ENCODE peak calls at places on chromosomes 16 and 17, in five cellular contexts. B is K562, E is HepG2, J is GM12878, Y is H1. G is an unnamed sample.

GRCh38 chr17:14303343-14304221 is 2.7 kb downstream of the HS3ST3B1 start:
- DNase-seq in Y (no peak), J (no peak), E (no peak), B (peak), G (peak)

GRCh38 chr17:45646288-45646988 is 137.7 kb upstream of the CRHR1 start:
- DNase-seq in Y (no peak), B (no peak), E (peak), J (no peak), G (no peak)

GRCh38 chr17:9244066-9245052 is 223.0 kb downstream of the NTN1 start:
- DNase-seq in B (no peak), E (no peak), Y (no peak), J (no peak), G (no peak)

GRCh38 chr17:29572691-29573557 is 4.4 kb downstream of the TP53I13 start:
- DNase-seq in J (no peak), B (peak), E (no peak), Y (no peak), G (peak)

GRCh38 chr17:82283208-82283749 is 9.8 kb upstream of the CSNK1D start:
- DNase-seq in Y (no peak), E (no peak), B (no peak), J (no peak), G (no peak)

GRCh38 chr16:46765050-46765449 is 16.9 kb upstream of the MYLK3 start:
- DNase-seq in E (no peak), J (no peak), Y (no peak), B (no peak), G (no peak)

GRCh38 chr17:81681672-81682071 is 1.9 kb downstream of the ARL16 start:
- DNase-seq in B (no peak), E (no peak), J (no peak), Y (no peak), G (no peak)

GRCh38 chr17:11651089-11651488 is 52.8 kb downstream of the DNAH9 start:
- DNase-seq in J (no peak), Y (no peak), E (no peak), B (no peak), G (no peak)

GRCh38 chr17:46764709-46765401 is 53.6 kb downstream of the WNT3 start:
- DNase-seq in J (no peak), B (peak), Y (no peak), E (no peak), G (no peak)

GRCh38 chr16:88922114-88922825 is 54.7 kb downstream of the CBFA2T3 start:
- DNase-seq in E (no peak), J (no peak), B (no peak), Y (no peak), G (peak)

GRCh38 chr16:58755989-58756649 is 22.0 kb upstream of the GOT2 start:
- DNase-seq in Y (peak), E (peak), B (peak), J (no peak), G (peak)

GRCh38 chr17:57281887-57282653 is 25.7 kb downstream of the MSI2 start:
- DNase-seq in J (no peak), B (peak), Y (no peak), E (no peak), G (no peak)

GRCh38 chr17:79678856-79679255 is 51.9 kb upstream of the ENPP7 start:
- DNase-seq in E (no peak), J (no peak), B (no peak), Y (no peak), G (no peak)

GRCh38 chr16:68528686-68529379 is 10.3 kb upstream of the ZFP90 start:
- DNase-seq in Y (peak), E (peak), J (peak), B (peak), G (peak)

GRCh38 chr17:61144137-61144536 is 255.5 kb upstream of the TBX2 start:
- DNase-seq in J (no peak), Y (no peak), E (no peak), B (no peak), G (no peak)

GRCh38 chr17:64103751-64104364 is 26.1 kb downstream of the ERN1 start:
- DNase-seq in J (peak), Y (no peak), E (no peak), B (no peak), G (no peak)

GRCh38 chr16:11612110-11612981 is 25.6 kb upstream of the LITAF start:
- DNase-seq in Y (no peak), J (no peak), E (peak), B (peak), G (peak)

GRCh38 chr16:23877107-23878070 is 41.6 kb downstream of the PRKCB start:
- DNase-seq in J (no peak), E (no peak), Y (no peak), B (no peak), G (no peak)

GRCh38 chr16:77219437-77219836 is 20.2 kb downstream of the SYCE1L start:
- DNase-seq in Y (no peak), E (no peak), B (no peak), J (no peak), G (no peak)

GRCh38 chr17:81329927-81330883 is 35.1 kb upstream of the SLC38A10 start:
- DNase-seq in E (peak), Y (no peak), B (no peak), J (no peak), G (peak)

GRCh38 chr17:21313320-21313719 is 28.8 kb downstream of the MAP2K3 start:
- DNase-seq in J (no peak), B (no peak), Y (no peak), E (no peak), G (no peak)

GRCh38 chr17:16215965-16216316 is 607 bp upstream of the NCOR1 start:
- DNase-seq in E (peak), B (peak), Y (no peak), J (no peak), G (peak)

GRCh38 chr16:66197668-66198278 is 168.7 kb upstream of the CDH5 start:
- DNase-seq in Y (no peak), J (no peak), B (no peak), E (no peak), G (no peak)

GRCh38 chr17:18002171-18002570 is 29.5 kb downstream of the DRC3 start:
- DNase-seq in E (no peak), Y (no peak), J (no peak), B (no peak), G (no peak)

GRCh38 chr17:74287203-74287602 is 13.2 kb downstream of the DNAI2 start:
- DNase-seq in Y (no peak), B (no peak), E (no peak), J (no peak), G (no peak)

GRCh38 chr16:27273670-27274522 is 5.3 kb upstream of the NSMCE1 start:
- DNase-seq in Y (no peak), E (peak), B (no peak), J (no peak), G (no peak)

GRCh38 chr17:42253601-42254000 is 22.6 kb downstream of the STAT5B start:
- DNase-seq in Y (no peak), E (no peak), B (no peak), J (no peak), G (no peak)

GRCh38 chr17:42251115-42251514 is 25.1 kb downstream of the STAT5B start:
- DNase-seq in J (no peak), E (peak), Y (no peak), B (no peak), G (peak)

GRCh38 chr17:42255425-42255810 is 20.8 kb downstream of the STAT5B start:
- DNase-seq in Y (no peak), B (no peak), E (no peak), J (no peak), G (no peak)

GRCh38 chr17:42252528-42253172 is 23.5 kb downstream of the STAT5B start:
- DNase-seq in J (no peak), B (no peak), Y (no peak), E (no peak), G (no peak)

DNA sequence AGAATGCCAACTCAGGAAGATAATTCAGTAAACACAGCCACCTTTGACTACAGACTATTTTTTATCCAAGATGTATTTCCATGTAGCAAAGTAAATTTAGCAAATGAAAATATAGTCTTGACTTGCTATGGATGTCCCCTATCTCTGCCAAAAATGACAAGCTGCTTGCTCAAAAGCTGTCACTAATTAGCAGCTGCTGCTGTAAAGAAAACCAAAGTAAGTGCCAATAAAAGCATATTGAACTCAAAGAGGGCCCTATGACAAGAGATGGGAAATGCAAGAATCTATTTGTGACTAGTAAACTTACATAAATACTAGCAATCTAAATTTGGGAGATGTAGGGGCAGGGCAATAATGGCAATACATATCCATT is 23.0 kb downstream of the STAT5B start:
- DNase-seq in Y (no peak), B (no peak), J (no peak), E (no peak), G (no peak)
- H3K4me2 ChIP-seq in Y (no peak), B (no peak), J (no peak), E (no peak), G (no peak)

DNA sequence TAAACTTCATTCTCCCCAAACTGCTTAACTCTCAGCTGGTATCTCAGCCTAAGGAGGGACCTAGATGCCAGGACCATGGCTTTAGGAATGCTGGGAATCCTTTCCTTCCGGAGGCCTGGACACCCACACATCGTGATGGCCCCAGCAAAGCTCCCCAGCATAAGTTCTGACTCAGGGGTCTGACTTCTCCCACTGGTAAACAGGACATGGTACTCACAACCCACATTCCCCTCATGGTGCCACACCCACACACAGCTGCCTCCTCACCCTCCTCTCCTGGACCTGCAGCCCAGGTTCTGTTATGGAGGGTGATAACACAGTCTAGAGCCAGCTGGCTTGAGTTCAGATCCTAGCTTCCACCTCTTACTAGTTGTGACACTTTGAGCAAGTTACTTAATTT is 710 bp upstream of the RNF227 start:
- DNase-seq in Y (no peak), J (no peak), E (peak), B (peak), G (no peak)
- H3K27ac ChIP-seq in Y (no peak), J (no peak), E (no peak), B (peak), G (no peak)

GRCh38 chr17:36864827-36865320 is 72.4 kb upstream of the LHX1 start:
- DNase-seq in B (no peak), Y (no peak), E (no peak), J (no peak), G (no peak)
- TF ChIP-seq CREB1 in B (no peak), Y (no peak), E (no peak), J (no peak), G (no peak)

DNA sequence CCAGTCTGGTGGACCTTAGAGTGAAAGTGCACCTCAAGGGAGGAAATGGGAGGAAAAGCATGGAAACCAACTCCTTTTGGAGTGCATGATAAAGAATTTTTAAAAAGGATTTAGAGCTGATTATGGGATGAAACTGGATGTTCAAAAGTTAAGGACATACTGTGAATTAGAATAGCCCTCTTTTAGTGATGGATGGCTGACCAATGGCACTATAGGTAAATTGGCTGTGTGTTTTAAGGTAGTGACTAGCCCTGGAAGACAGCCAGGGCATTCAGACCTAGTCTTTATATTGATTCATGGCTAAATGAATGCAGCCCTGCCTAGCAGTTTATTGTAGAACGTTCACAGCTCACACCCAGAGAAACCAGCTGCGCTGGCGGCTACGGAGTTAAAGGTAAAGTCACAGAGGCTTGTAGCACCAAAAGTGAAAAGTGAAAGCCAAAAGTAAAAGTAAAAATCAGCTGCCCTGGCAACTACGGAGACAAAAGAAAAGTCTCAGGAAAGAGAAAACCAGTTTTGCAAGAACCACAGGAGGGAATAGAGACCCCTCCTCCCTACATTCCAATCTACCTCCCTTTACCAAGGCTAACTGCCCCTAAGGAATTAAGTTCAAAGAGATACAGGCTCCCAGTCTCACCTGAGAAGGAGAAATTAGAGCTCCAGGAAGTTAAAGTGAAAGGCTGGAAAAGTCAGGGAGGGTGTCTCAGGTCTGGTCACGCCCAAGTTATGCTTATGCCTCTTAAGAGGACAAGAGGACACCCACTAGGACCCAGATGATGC is 21.8 kb downstream of the ACSM1 start:
- DNase-seq in Y (peak), J (peak), E (peak), B (peak), G (peak)
- H3K4me2 ChIP-seq in Y (peak), J (peak), E (peak), B (peak), G (peak)

DNA sequence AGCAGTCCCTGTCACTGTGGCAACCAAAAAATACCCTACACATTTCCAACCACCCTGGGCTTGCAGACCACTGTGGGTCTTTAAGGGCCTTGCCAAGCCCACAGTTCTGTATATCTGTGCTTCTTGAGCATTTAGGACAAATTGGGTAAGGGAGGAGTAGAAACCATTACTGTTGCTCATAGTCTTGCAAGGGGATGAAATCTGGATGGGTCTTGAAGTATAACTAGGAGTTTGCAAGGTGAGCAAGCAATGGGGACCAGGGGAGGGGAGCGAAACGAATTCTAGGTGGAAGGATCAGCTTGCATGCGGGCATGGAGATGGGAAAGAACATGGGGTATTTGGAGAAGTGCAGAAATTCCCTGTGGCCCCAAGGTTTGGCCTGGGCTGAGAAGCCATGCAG is 202.9 kb downstream of the RAB11FIP4 start:
- DNase-seq in J (no peak), E (no peak), Y (no peak), B (no peak), G (no peak)
- H3K27ac ChIP-seq in J (no peak), E (no peak), Y (no peak), B (no peak), G (no peak)

GRCh38 chr17:78504156-78504925 is 72.9 kb downstream of the DNAH17 start:
- DNase-seq in J (no peak), Y (no peak), B (no peak), E (no peak), G (no peak)

GRCh38 chr17:78501241-78502036 is 75.8 kb downstream of the DNAH17 start:
- DNase-seq in Y (no peak), J (no peak), B (no peak), E (no peak), G (no peak)

GRCh38 chr17:78499715-78500540 is 77.3 kb downstream of the DNAH17 start:
- DNase-seq in E (no peak), J (no peak), B (no peak), Y (no peak), G (no peak)

GRCh38 chr17:78500806-78501205 is 76.4 kb downstream of the DNAH17 start:
- DNase-seq in Y (no peak), E (no peak), B (no peak), J (no peak), G (no peak)

DNA sequence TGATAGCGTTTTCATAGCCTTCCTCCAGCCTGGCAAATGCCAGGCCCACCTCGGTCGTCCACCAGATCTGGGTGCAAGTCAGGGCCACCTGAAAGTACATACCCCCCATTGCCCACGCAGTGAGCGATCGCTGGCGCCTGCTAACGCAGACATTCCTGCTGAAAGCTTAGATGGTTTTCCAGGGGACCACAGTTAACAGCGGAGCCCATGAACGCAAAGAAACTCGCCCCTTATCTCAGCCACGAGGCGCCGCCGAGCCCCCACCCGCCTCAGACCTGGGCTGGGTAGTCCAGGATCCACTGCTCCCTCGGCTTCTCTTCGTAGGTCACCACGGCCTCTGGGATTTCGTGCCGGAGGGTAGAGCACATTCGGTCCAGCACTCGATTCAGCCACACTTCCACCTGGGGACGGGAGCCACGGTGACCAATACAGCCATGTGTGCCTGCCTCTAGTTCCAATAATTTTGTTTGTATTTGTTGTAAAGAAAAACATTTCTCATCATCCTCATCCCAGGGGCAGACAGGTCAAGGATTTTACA is 74.5 kb downstream of the DNAH17 start:
- DNase-seq in J (no peak), Y (no peak), B (no peak), E (no peak), G (no peak)
- TF ChIP-seq CREB1 in J (no peak), Y (no peak), B (no peak), E (no peak), G (no peak)

DNA sequence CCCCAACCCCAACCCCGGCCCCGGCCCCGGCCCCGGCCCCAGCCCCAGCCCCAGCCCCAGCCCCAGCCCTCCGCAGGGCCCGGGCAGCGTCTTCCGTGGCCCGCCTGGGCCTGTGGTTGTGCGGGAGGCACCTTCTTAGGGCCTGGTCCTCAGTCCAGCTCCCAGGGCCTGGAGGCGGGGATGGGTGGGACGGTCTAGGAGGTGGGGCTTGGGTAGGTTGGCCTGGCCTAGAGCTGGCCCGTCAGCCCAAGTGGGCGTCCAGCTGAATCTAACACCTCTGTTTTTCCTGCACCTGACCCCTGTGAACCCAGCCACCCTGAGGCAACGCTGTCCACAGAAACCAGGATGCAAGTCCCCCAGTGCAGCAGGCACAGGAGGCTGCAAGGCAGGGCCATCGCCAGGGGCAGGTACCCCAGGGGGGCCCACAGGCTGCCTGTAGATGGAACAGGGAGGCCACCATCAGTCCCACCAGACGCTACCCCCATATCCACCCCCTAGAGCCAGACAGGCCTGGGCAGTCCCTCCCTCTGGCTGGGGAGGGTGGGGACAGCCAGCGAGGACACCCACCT is 8.8 kb downstream of the MSLN start:
- DNase-seq in E (no peak), B (no peak), Y (no peak), J (no peak), G (no peak)
- H3K4me2 ChIP-seq in E (no peak), B (no peak), Y (no peak), J (no peak), G (no peak)

GRCh38 chr17:68341482-68341881 is 50.2 kb downstream of the ARSG start:
- DNase-seq in E (no peak), J (no peak), B (no peak), Y (no peak), G (no peak)

GRCh38 chr17:68347380-68347779 is 56.1 kb downstream of the ARSG start:
- DNase-seq in Y (no peak), J (no peak), B (no peak), E (no peak), G (no peak)

GRCh38 chr17:68346448-68346847 is 55.2 kb downstream of the ARSG start:
- DNase-seq in J (peak), E (no peak), Y (no peak), B (no peak), G (no peak)

GRCh38 chr17:68343976-68344375 is 52.7 kb downstream of the ARSG start:
- DNase-seq in B (no peak), Y (no peak), J (no peak), E (no peak), G (no peak)

DNA sequence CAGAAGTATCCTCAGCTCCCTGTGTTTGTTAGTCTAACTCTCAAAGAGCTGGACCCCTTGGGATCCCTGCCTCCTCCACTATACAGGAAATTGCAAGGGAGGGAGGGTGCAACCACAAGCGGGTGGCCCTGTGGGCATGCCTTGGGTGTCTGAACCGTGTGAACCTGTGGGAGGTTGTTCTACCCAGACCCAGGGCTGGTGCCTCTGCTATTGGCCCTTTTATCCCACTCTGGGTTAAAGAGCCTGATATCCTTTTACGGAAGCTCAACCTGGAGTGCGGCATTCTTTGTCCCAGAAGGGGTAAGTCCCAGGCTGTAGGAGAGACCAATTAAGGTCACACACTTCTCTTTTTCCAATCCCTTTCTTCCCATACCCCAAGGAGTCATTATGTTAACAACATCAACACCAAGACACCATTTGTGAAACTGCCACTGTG is 53.4 kb downstream of the ARSG start:
- DNase-seq in B (no peak), J (no peak), Y (no peak), E (no peak), G (no peak)
- H3K27ac ChIP-seq in B (no peak), J (no peak), Y (no peak), E (no peak), G (no peak)

G was measured in GM23338.